ENCODE peak calls at places on chromosomes 3 and 15, in nine cellular contexts. One of them, this sample, is unnamed.

GRCh38 chr3:138686771-138687221 is 78.2 kb downstream of the FAIM start:
- DNase-seq in glutamatergic neuron: no peak
- DNase-seq in activated CD8-positive, alpha-beta T cell treated with anti-CD3 and anti-CD28 coated beads for 36 hours: no peak
- DNase-seq in pancreas: peak
- DNase-seq in epithelial cell of esophagus: no peak
- DNase-seq in nephron progenitor cell: no peak
- DNase-seq in endodermal cell: no peak
- DNase-seq in PC-9: peak
- DNase-seq in endothelial cell: no peak
- DNase-seq in this sample: peak

GRCh38 chr3:132008841-132009638 is 25.8 kb downstream of the CPNE4 start:
- DNase-seq in nephron progenitor cell: no peak
- DNase-seq in glutamatergic neuron: peak
- DNase-seq in PC-9: peak
- DNase-seq in epithelial cell of esophagus: no peak
- DNase-seq in activated CD8-positive, alpha-beta T cell treated with anti-CD3 and anti-CD28 coated beads for 36 hours: no peak
- DNase-seq in endodermal cell: no peak
- DNase-seq in endothelial cell: no peak
- DNase-seq in pancreas: no peak
- DNase-seq in this sample: no peak

GRCh38 chr15:82950746-82951370 is 1.7 kb downstream of the HOMER2 start:
- DNase-seq in pancreas: no peak
- DNase-seq in epithelial cell of esophagus: no peak
- DNase-seq in activated CD8-positive, alpha-beta T cell treated with anti-CD3 and anti-CD28 coated beads for 36 hours: peak
- DNase-seq in endothelial cell: no peak
- DNase-seq in glutamatergic neuron: no peak
- DNase-seq in nephron progenitor cell: no peak
- DNase-seq in endodermal cell: no peak
- DNase-seq in PC-9: no peak
- DNase-seq in this sample: peak

GRCh38 chr3:29822051-29822450 is 541.2 kb downstream of the RBMS3 start:
- DNase-seq in endothelial cell: no peak
- DNase-seq in activated CD8-positive, alpha-beta T cell treated with anti-CD3 and anti-CD28 coated beads for 36 hours: no peak
- DNase-seq in endodermal cell: no peak
- DNase-seq in PC-9: no peak
- DNase-seq in pancreas: no peak
- DNase-seq in nephron progenitor cell: no peak
- DNase-seq in glutamatergic neuron: no peak
- DNase-seq in epithelial cell of esophagus: peak
- DNase-seq in this sample: no peak

GRCh38 chr3:128489860-128490649 is 2.9 kb downstream of the GATA2 start:
- DNase-seq in activated CD8-positive, alpha-beta T cell treated with anti-CD3 and anti-CD28 coated beads for 36 hours: no peak
- DNase-seq in endothelial cell: peak
- DNase-seq in nephron progenitor cell: peak
- DNase-seq in endodermal cell: peak
- DNase-seq in glutamatergic neuron: peak
- DNase-seq in pancreas: peak
- DNase-seq in epithelial cell of esophagus: peak
- DNase-seq in PC-9: peak
- DNase-seq in this sample: no peak

GRCh38 chr3:50625879-50626182 is 8.9 kb downstream of the MAPKAPK3 start:
- DNase-seq in epithelial cell of esophagus: no peak
- DNase-seq in glutamatergic neuron: no peak
- DNase-seq in endodermal cell: no peak
- DNase-seq in endothelial cell: no peak
- DNase-seq in activated CD8-positive, alpha-beta T cell treated with anti-CD3 and anti-CD28 coated beads for 36 hours: no peak
- DNase-seq in PC-9: no peak
- DNase-seq in pancreas: no peak
- DNase-seq in nephron progenitor cell: no peak
- DNase-seq in this sample: no peak

GRCh38 chr15:33243393-33243792 is 48.9 kb upstream of the FMN1 start:
- DNase-seq in epithelial cell of esophagus: peak
- DNase-seq in nephron progenitor cell: no peak
- DNase-seq in endothelial cell: no peak
- DNase-seq in glutamatergic neuron: no peak
- DNase-seq in pancreas: no peak
- DNase-seq in activated CD8-positive, alpha-beta T cell treated with anti-CD3 and anti-CD28 coated beads for 36 hours: no peak
- DNase-seq in PC-9: no peak
- DNase-seq in endodermal cell: no peak
- DNase-seq in this sample: no peak

GRCh38 chr3:23655749-23656148 is 150.0 kb upstream of the UBE2E1 start:
- DNase-seq in nephron progenitor cell: no peak
- DNase-seq in pancreas: no peak
- DNase-seq in endothelial cell: no peak
- DNase-seq in endodermal cell: no peak
- DNase-seq in epithelial cell of esophagus: no peak
- DNase-seq in activated CD8-positive, alpha-beta T cell treated with anti-CD3 and anti-CD28 coated beads for 36 hours: no peak
- DNase-seq in PC-9: no peak
- DNase-seq in glutamatergic neuron: no peak
- DNase-seq in this sample: no peak

GRCh38 chr3:89025185-89025584 is 82.2 kb upstream of the EPHA3 start:
- DNase-seq in glutamatergic neuron: no peak
- DNase-seq in endodermal cell: no peak
- DNase-seq in nephron progenitor cell: no peak
- DNase-seq in activated CD8-positive, alpha-beta T cell treated with anti-CD3 and anti-CD28 coated beads for 36 hours: no peak
- DNase-seq in epithelial cell of esophagus: peak
- DNase-seq in PC-9: no peak
- DNase-seq in pancreas: no peak
- DNase-seq in endothelial cell: no peak
- DNase-seq in this sample: no peak

GRCh38 chr15:67880651-67881182 is 40.9 kb upstream of the RNU6-1 start:
- DNase-seq in PC-9: no peak
- DNase-seq in endothelial cell: no peak
- DNase-seq in pancreas: peak
- DNase-seq in glutamatergic neuron: no peak
- DNase-seq in activated CD8-positive, alpha-beta T cell treated with anti-CD3 and anti-CD28 coated beads for 36 hours: no peak
- DNase-seq in epithelial cell of esophagus: peak
- DNase-seq in endodermal cell: no peak
- DNase-seq in nephron progenitor cell: no peak
- DNase-seq in this sample: no peak

GRCh38 chr3:188197388-188197847 is 43.5 kb downstream of the LPP start:
- DNase-seq in nephron progenitor cell: no peak
- DNase-seq in endothelial cell: no peak
- DNase-seq in activated CD8-positive, alpha-beta T cell treated with anti-CD3 and anti-CD28 coated beads for 36 hours: peak
- DNase-seq in glutamatergic neuron: peak
- DNase-seq in endodermal cell: peak
- DNase-seq in epithelial cell of esophagus: peak
- DNase-seq in pancreas: no peak
- DNase-seq in PC-9: peak
- DNase-seq in this sample: peak

GRCh38 chr15:79193157-79193948 is 89.2 kb upstream of the ANKRD34C start:
- DNase-seq in pancreas: no peak
- DNase-seq in glutamatergic neuron: no peak
- DNase-seq in activated CD8-positive, alpha-beta T cell treated with anti-CD3 and anti-CD28 coated beads for 36 hours: no peak
- DNase-seq in endodermal cell: no peak
- DNase-seq in nephron progenitor cell: no peak
- DNase-seq in epithelial cell of esophagus: no peak
- DNase-seq in PC-9: no peak
- DNase-seq in endothelial cell: no peak
- DNase-seq in this sample: no peak

GRCh38 chr3:143571548-143571947 is 276.7 kb downstream of the SLC9A9 start:
- DNase-seq in nephron progenitor cell: no peak
- DNase-seq in epithelial cell of esophagus: no peak
- DNase-seq in endodermal cell: no peak
- DNase-seq in glutamatergic neuron: no peak
- DNase-seq in endothelial cell: no peak
- DNase-seq in activated CD8-positive, alpha-beta T cell treated with anti-CD3 and anti-CD28 coated beads for 36 hours: no peak
- DNase-seq in PC-9: no peak
- DNase-seq in pancreas: no peak
- DNase-seq in this sample: no peak

GRCh38 chr15:31202953-31203352 is 101.4 kb upstream of the TRPM1 start:
- DNase-seq in activated CD8-positive, alpha-beta T cell treated with anti-CD3 and anti-CD28 coated beads for 36 hours: peak
- DNase-seq in PC-9: no peak
- DNase-seq in epithelial cell of esophagus: no peak
- DNase-seq in nephron progenitor cell: no peak
- DNase-seq in endodermal cell: no peak
- DNase-seq in glutamatergic neuron: no peak
- DNase-seq in pancreas: no peak
- DNase-seq in endothelial cell: no peak
- DNase-seq in this sample: no peak

GRCh38 chr15:31197497-31198414 is 96.2 kb upstream of the TRPM1 start:
- DNase-seq in PC-9: no peak
- DNase-seq in endothelial cell: peak
- DNase-seq in activated CD8-positive, alpha-beta T cell treated with anti-CD3 and anti-CD28 coated beads for 36 hours: peak
- DNase-seq in glutamatergic neuron: peak
- DNase-seq in pancreas: no peak
- DNase-seq in endodermal cell: peak
- DNase-seq in nephron progenitor cell: peak
- DNase-seq in epithelial cell of esophagus: peak
- DNase-seq in this sample: peak

GRCh38 chr15:31206386-31207174 is 105.1 kb upstream of the TRPM1 start:
- DNase-seq in glutamatergic neuron: no peak
- DNase-seq in endothelial cell: no peak
- DNase-seq in activated CD8-positive, alpha-beta T cell treated with anti-CD3 and anti-CD28 coated beads for 36 hours: no peak
- DNase-seq in pancreas: no peak
- DNase-seq in nephron progenitor cell: no peak
- DNase-seq in epithelial cell of esophagus: no peak
- DNase-seq in PC-9: no peak
- DNase-seq in endodermal cell: no peak
- DNase-seq in this sample: no peak

GRCh38 chr15:31203999-31204398 is 102.5 kb upstream of the TRPM1 start:
- DNase-seq in nephron progenitor cell: no peak
- DNase-seq in endodermal cell: no peak
- DNase-seq in activated CD8-positive, alpha-beta T cell treated with anti-CD3 and anti-CD28 coated beads for 36 hours: no peak
- DNase-seq in PC-9: no peak
- DNase-seq in endothelial cell: no peak
- DNase-seq in glutamatergic neuron: no peak
- DNase-seq in pancreas: no peak
- DNase-seq in epithelial cell of esophagus: no peak
- DNase-seq in this sample: no peak

GRCh38 chr15:31200735-31201151 is 99.2 kb upstream of the TRPM1 start:
- DNase-seq in glutamatergic neuron: peak
- DNase-seq in epithelial cell of esophagus: peak
- DNase-seq in endodermal cell: peak
- DNase-seq in pancreas: peak
- DNase-seq in activated CD8-positive, alpha-beta T cell treated with anti-CD3 and anti-CD28 coated beads for 36 hours: peak
- DNase-seq in endothelial cell: peak
- DNase-seq in PC-9: no peak
- DNase-seq in nephron progenitor cell: peak
- DNase-seq in this sample: no peak
- TF ChIP-seq CTCF in glutamatergic neuron: peak
- TF ChIP-seq CTCF in epithelial cell of esophagus: peak
- TF ChIP-seq CTCF in endodermal cell: peak
- TF ChIP-seq CTCF in pancreas: no peak
- TF ChIP-seq CTCF in activated CD8-positive, alpha-beta T cell treated with anti-CD3 and anti-CD28 coated beads for 36 hours: no peak
- TF ChIP-seq CTCF in endothelial cell: no peak
- TF ChIP-seq CTCF in PC-9: no peak
- TF ChIP-seq CTCF in nephron progenitor cell: peak
- TF ChIP-seq CTCF in this sample: peak

DNA sequence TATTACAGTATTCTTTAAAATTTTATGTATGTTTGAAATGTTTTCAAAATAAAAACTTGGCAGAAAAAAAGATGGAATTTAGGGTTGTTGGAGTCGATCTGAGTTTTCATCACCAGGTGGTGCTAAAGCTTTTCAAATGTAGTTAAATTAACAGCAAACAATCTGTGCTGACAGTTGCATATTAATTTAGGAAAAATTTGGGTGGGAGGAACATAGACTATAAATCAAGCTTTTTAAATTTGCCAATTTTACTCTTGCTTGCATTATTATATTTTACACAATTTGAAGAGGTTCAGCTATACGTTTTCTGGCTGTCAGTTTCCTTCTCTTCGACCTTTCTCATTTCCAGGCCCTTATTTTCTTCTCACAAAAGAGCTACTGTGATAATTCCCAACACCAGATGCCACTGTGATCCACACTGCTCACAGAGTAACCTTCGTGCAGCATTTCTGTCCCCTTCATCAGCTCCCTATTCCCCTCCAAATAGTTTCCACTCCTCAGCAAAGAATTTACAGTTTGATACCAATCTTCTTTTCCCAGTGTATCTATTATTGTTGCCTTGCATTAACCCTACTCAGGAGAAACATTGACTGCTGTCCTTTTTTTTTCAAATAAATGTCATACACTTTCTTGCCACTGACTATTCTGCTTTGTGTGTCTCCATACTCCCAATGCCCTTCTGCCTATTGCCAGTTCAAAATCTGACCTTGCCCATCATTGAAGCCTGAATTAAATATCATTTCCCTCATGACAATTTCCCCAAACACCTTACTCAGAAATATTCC is 53.4 kb upstream of the EIF5A2 start:
- DNase-seq in activated CD8-positive, alpha-beta T cell treated with anti-CD3 and anti-CD28 coated beads for 36 hours: peak
- DNase-seq in PC-9: peak
- DNase-seq in endodermal cell: no peak
- DNase-seq in glutamatergic neuron: no peak
- DNase-seq in epithelial cell of esophagus: peak
- DNase-seq in endothelial cell: peak
- DNase-seq in nephron progenitor cell: no peak
- DNase-seq in pancreas: no peak
- DNase-seq in this sample: no peak
- TF ChIP-seq CTCF in activated CD8-positive, alpha-beta T cell treated with anti-CD3 and anti-CD28 coated beads for 36 hours: peak
- TF ChIP-seq CTCF in PC-9: peak
- TF ChIP-seq CTCF in endodermal cell: peak
- TF ChIP-seq CTCF in glutamatergic neuron: peak
- TF ChIP-seq CTCF in epithelial cell of esophagus: peak
- TF ChIP-seq CTCF in endothelial cell: peak
- TF ChIP-seq CTCF in nephron progenitor cell: peak
- TF ChIP-seq CTCF in pancreas: peak
- TF ChIP-seq CTCF in this sample: peak

GRCh38 chr3:196739671-196740475 is at the start of gene PAK2:
- DNase-seq in activated CD8-positive, alpha-beta T cell treated with anti-CD3 and anti-CD28 coated beads for 36 hours: peak
- DNase-seq in PC-9: peak
- DNase-seq in epithelial cell of esophagus: peak
- DNase-seq in endothelial cell: peak
- DNase-seq in endodermal cell: peak
- DNase-seq in glutamatergic neuron: peak
- DNase-seq in nephron progenitor cell: peak
- DNase-seq in pancreas: peak
- DNase-seq in this sample: peak
- TF ChIP-seq CTCF in activated CD8-positive, alpha-beta T cell treated with anti-CD3 and anti-CD28 coated beads for 36 hours: no peak
- TF ChIP-seq CTCF in PC-9: no peak
- TF ChIP-seq CTCF in epithelial cell of esophagus: no peak
- TF ChIP-seq CTCF in endothelial cell: no peak
- TF ChIP-seq CTCF in endodermal cell: peak
- TF ChIP-seq CTCF in glutamatergic neuron: no peak
- TF ChIP-seq CTCF in nephron progenitor cell: no peak
- TF ChIP-seq CTCF in pancreas: no peak
- TF ChIP-seq CTCF in this sample: no peak

DNA sequence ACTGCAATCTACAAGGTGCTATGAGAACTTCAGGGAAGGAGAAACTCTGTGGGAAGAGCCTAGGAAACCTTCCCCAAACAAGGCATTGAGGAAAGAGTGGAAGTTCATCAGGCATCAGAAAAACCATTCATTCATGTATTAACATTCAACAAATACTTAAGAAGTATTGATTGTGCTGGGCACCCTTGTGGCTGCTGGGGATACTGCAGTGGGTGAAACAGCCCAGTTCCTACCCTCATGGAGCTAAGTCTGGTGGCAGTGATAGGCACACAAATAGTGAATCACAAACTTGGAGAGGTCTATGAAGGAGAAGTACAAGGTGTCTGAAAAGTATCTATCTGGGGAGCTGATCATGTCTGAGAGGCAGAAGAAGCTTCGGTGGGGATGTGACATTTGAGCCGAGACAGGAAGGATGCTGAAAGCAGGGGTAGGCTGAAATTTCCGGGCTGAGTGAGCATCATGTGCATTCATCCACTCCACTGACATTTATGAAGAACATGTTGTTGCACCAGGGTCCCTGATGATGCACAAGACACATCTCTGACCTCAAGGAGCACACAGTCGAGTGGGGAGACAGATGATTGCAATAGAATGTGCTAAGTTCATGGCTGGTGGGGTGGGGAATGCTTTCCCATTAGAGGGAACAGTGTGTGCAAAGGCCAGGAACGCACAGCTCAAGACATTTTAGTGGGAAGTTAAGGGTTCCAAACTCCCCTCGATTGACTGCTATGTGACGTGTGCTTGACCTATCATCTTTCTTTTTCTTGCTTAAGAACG is 309.0 kb upstream of the ICE2 start:
- DNase-seq in nephron progenitor cell: no peak
- DNase-seq in endodermal cell: no peak
- DNase-seq in activated CD8-positive, alpha-beta T cell treated with anti-CD3 and anti-CD28 coated beads for 36 hours: peak
- DNase-seq in endothelial cell: peak
- DNase-seq in epithelial cell of esophagus: no peak
- DNase-seq in glutamatergic neuron: no peak
- DNase-seq in pancreas: no peak
- DNase-seq in PC-9: no peak
- DNase-seq in this sample: no peak
- TF ChIP-seq CTCF in nephron progenitor cell: no peak
- TF ChIP-seq CTCF in endodermal cell: peak
- TF ChIP-seq CTCF in activated CD8-positive, alpha-beta T cell treated with anti-CD3 and anti-CD28 coated beads for 36 hours: peak
- TF ChIP-seq CTCF in endothelial cell: peak
- TF ChIP-seq CTCF in epithelial cell of esophagus: peak
- TF ChIP-seq CTCF in glutamatergic neuron: peak
- TF ChIP-seq CTCF in pancreas: peak
- TF ChIP-seq CTCF in PC-9: no peak
- TF ChIP-seq CTCF in this sample: peak